ENCODE peak calls at places on chromosomes 7 and 10, in four cellular contexts. Z, Q, W and S are unnamed samples.
A peak's percentile ranks its signal among the peaks of the same experiment; 100 is the strongest.

GRCh38 chr7:81402227-81402626 is 367.6 kb downstream of the HGF start:
- DNase-seq in Z (no peak), Q (no peak), W (no peak), S (no peak)

GRCh38 chr10:129171816-129172215 is 295.2 kb upstream of the MGMT start:
- DNase-seq in Z (no peak), Q (no peak), W (no peak), S (no peak)

GRCh38 chr7:44400033-44400511 is 74.7 kb upstream of the CAMK2B start:
- DNase-seq in Z (no peak), Q (no peak), W (no peak), S (no peak)

GRCh38 chr7:1239455-1240295 is 7.0 kb downstream of the UNCX start:
- DNase-seq in Z (no peak), Q (no peak), W (no peak), S (no peak)

GRCh38 chr10:125152646-125153368 is 7.6 kb downstream of the CTBP2 start:
- DNase-seq in Z (no peak), Q (no peak), W (no peak), S (no peak)

GRCh38 chr7:134461921-134462320 is 3.0 kb upstream of the AKR1B1 start:
- DNase-seq in Z (no peak), Q (no peak), W (no peak), S (no peak)

GRCh38 chr7:36287371-36288241 is 102.1 kb upstream of the ANLN start:
- DNase-seq in Z (peak; percentile 91), Q (no peak), W (peak; percentile 54), S (no peak)

GRCh38 chr10:72720814-72721665 is 29.1 kb downstream of the MCU start:
- DNase-seq in Z (no peak), Q (no peak), W (no peak), S (no peak)

GRCh38 chr7:119482209-119482608 is 790.8 kb upstream of the KCND2 start:
- DNase-seq in Z (peak; percentile 32), Q (peak; percentile 13), W (peak; percentile 22), S (peak; percentile 63)

GRCh38 chr10:86968271-86968993 is at the start of gene ADIRF:
- DNase-seq in Z (no peak), Q (no peak), W (no peak), S (peak; percentile 26)

GRCh38 chr7:150631084-150631824 is 931 bp downstream of the GIMAP6 start:
- DNase-seq in Z (no peak), Q (no peak), W (no peak), S (no peak)

GRCh38 chr10:92142949-92143348 is 147.9 kb downstream of the CPEB3 start:
- DNase-seq in Z (no peak), Q (no peak), W (no peak), S (no peak)

GRCh38 chr7:13742719-13743640 is 246.5 kb downstream of the ETV1 start:
- DNase-seq in Z (no peak), Q (peak; percentile 33), W (peak; percentile 41), S (peak; percentile 14)

GRCh38 chr10:116815641-116816415 is 33.5 kb upstream of the ENO4 start:
- DNase-seq in Z (no peak), Q (no peak), W (no peak), S (no peak)

GRCh38 chr7:43220250-43220649 is 107.8 kb downstream of the HECW1 start:
- DNase-seq in Z (no peak), Q (no peak), W (no peak), S (no peak)
- TF ChIP-seq FOXJ3 in Z (no peak), Q (no peak), W (no peak), S (no peak)

DNA sequence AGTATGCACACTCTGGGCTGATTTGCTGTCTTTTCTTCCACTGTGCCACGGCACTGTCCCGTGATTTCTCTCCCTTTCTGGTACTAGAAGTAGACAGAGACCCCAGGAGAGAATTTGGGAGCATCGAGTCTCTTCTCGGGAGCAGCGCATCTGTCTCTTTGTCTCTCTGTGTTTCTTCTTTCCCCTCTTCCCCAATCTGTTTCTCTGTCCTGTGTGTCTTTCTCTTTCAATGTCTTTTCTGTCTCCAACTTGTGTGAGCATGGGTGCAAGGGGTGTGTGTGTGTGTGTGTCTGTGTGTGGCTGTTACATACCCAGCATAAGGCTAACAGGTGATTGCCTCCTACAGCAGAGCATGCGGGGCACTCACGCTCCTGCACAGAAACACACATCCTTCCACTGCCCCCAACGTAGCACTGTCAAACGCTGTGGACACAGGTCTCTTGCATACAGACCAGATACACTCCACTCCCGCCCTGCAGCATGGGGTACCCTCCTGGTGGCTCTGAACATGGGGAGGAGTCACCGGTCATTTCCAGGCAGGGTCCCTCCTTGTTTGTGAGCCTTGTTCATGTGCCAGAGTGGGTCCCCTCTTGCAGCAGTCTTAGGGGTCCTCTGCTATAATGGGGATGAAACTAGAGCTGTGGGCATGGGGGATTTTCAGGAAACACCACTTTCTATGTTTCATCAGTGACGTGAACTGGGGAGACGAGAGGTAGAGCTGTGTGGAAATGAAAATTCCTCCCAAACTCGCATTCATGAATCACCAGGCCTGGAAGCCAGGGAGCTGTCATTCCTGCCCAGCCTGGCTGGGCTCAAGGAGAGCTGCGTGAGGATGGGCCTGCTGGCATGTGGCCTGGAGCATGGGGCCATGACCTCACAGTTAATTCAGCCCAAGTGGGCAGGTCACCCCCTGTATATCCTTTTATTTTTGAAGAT is 955 bp downstream of the ADAMTS14 start:
- DNase-seq in Z (no peak), Q (peak; percentile 70), W (peak; percentile 68), S (no peak)
- TF ChIP-seq FOXJ3 in Z (no peak), Q (no peak), W (no peak), S (no peak)

GRCh38 chr10:6145414-6145978 is 56.7 kb downstream of the RBM17 start:
- DNase-seq in Z (no peak), Q (no peak), W (peak; percentile 73), S (peak; percentile 61)

GRCh38 chr10:6143128-6143527 is 54.3 kb downstream of the RBM17 start:
- DNase-seq in Z (no peak), Q (no peak), W (no peak), S (no peak)

GRCh38 chr10:6145979-6146432 is 56.7 kb upstream of the PFKFB3 start:
- DNase-seq in Z (no peak), Q (no peak), W (no peak), S (no peak)

GRCh38 chr10:6146921-6147320 is 55.8 kb upstream of the PFKFB3 start:
- DNase-seq in Z (peak; percentile 18), Q (no peak), W (no peak), S (no peak)

DNA sequence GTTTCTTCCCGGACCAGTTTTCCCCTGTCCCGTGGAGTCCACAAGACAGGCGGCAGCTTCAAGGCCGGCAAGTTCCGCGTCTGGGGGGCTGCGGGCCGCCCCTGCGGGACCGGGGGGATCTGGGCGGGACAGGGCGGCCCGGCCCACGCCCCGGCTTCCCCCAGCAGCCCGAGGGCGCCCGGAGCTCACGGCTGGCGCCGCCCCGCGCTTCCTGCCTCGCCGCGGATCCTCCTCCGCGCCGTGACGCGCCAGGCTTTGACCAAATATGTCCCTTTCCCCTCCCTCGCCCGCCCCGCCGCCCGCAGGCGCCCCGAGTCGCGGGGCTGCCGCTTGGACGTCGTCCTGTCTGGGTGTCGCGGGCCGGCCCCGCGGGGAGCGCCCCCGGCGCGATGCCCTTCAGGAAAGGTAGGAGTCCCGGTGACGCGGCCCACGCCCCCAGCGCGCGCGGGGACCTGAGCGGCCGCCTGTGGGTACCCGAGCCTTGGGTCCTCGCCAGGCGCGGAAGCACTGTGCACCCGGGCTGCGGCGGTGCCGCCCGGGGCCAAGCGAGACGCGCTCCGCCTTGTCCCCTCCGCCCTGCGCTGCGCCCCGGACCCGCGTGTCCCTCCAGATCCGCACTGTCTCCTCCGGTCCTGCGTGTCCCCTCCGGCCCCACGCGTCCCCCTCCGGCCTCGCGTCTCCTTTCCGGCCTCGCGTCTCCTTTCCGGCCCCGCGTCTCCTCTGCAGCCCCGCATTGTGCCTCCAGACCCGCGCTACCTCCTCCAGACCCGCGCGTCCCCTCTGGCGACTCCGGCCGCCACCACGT is 56.0 kb downstream of the RBM17 start:
- DNase-seq in Z (peak; percentile 25), Q (peak; percentile 93), W (peak; percentile 89), S (peak; percentile 75)
- TF ChIP-seq FOXJ3 in Z (no peak), Q (no peak), W (no peak), S (no peak)

GRCh38 chr7:133155121-133155520 is 73.2 kb upstream of the CHCHD3 start:
- DNase-seq in Z (no peak), Q (no peak), W (no peak), S (no peak)
- TF ChIP-seq FOXJ3 in Z (no peak), Q (no peak), W (no peak), S (no peak)

GRCh38 chr7:51249991-51250390 is 66.6 kb downstream of the COBL start:
- DNase-seq in Z (no peak), Q (no peak), W (no peak), S (no peak)
- TF ChIP-seq FOXJ3 in Z (no peak), Q (no peak), W (no peak), S (no peak)

GRCh38 chr7:48365010-48365409 is 193.8 kb downstream of the ABCA13 start:
- DNase-seq in Z (no peak), Q (no peak), W (no peak), S (no peak)

GRCh38 chr7:48360574-48360973 is 189.3 kb downstream of the ABCA13 start:
- DNase-seq in Z (no peak), Q (no peak), W (no peak), S (no peak)

GRCh38 chr7:48363174-48363573 is 191.9 kb downstream of the ABCA13 start:
- DNase-seq in Z (no peak), Q (no peak), W (no peak), S (no peak)

GRCh38 chr7:48366096-48366495 is 194.8 kb downstream of the ABCA13 start:
- DNase-seq in Z (no peak), Q (no peak), W (no peak), S (no peak)
- TF ChIP-seq FOXJ3 in Z (no peak), Q (no peak), W (no peak), S (no peak)